ENCODE peak calls at places on chromosomes 2 and 18, in ten cellular contexts. P, L, X, O, A, M, S, Q, Z and I are unnamed samples.

GRCh38 chr2:58376592-58376991 is 135.5 kb upstream of the FANCL start:
- DNase-seq in P (no peak), L (no peak), X (no peak), O (peak; percentile 24), A (no peak), M (no peak), S (peak; percentile 2), Q (no peak), Z (no peak), I (no peak)

GRCh38 chr2:70962885-70963878 is 15.2 kb upstream of the ANKRD53 start:
- DNase-seq in P (no peak), L (no peak), X (no peak), O (no peak), A (no peak), M (peak; percentile 78), S (no peak), Q (no peak), Z (peak; percentile 53), I (peak; percentile 60)

GRCh38 chr2:86750240-86750839 is 30.2 kb downstream of the RMND5A start:
- DNase-seq in P (no peak), L (no peak), X (no peak), O (peak; percentile 15), A (no peak), M (no peak), S (no peak), Q (no peak), Z (no peak), I (no peak)

GRCh38 chr2:46547223-46548102 is 68.1 kb downstream of the TMEM247 start:
- DNase-seq in P (no peak), L (no peak), X (no peak), O (no peak), A (no peak), M (no peak), S (no peak), Q (peak; percentile 62), Z (peak; percentile 75), I (no peak)

GRCh38 chr2:215452725-215453124 is 16.9 kb upstream of the FN1 start:
- DNase-seq in P (no peak), L (no peak), X (no peak), O (no peak), A (no peak), M (no peak), S (no peak), Q (no peak), Z (no peak), I (no peak)

GRCh38 chr2:20307311-20307710 is 43.3 kb downstream of the PUM2 start:
- DNase-seq in P (no peak), L (no peak), X (no peak), O (no peak), A (no peak), M (no peak), S (no peak), Q (no peak), Z (no peak), I (no peak)

GRCh38 chr2:160224060-160224459 is 24.0 kb upstream of the ITGB6 start:
- DNase-seq in P (no peak), L (peak; percentile 80), X (peak; percentile 88), O (peak; percentile 98), A (no peak), M (no peak), S (peak; percentile 97), Q (peak; percentile 47), Z (no peak), I (no peak)

GRCh38 chr2:45285791-45286390 is 276.6 kb upstream of the SIX2 start:
- DNase-seq in P (no peak), L (no peak), X (no peak), O (peak; percentile 84), A (no peak), M (no peak), S (no peak), Q (no peak), Z (no peak), I (no peak)

GRCh38 chr18:56175309-56175708 is 463.1 kb downstream of the TXNL1 start:
- DNase-seq in P (no peak), L (no peak), X (no peak), O (no peak), A (no peak), M (no peak), S (no peak), Q (no peak), Z (no peak), I (no peak)

GRCh38 chr2:199131876-199132275 is 325.9 kb downstream of the SATB2 start:
- DNase-seq in P (no peak), L (no peak), X (no peak), O (no peak), A (no peak), M (no peak), S (no peak), Q (no peak), Z (no peak), I (no peak)

GRCh38 chr2:46066116-46066515 is 231.1 kb upstream of the EPAS1 start:
- DNase-seq in P (no peak), L (no peak), X (no peak), O (no peak), A (no peak), M (no peak), S (no peak), Q (no peak), Z (no peak), I (no peak)

GRCh38 chr2:36812196-36812595 is 115.7 kb downstream of the VIT start:
- DNase-seq in P (no peak), L (no peak), X (no peak), O (peak; percentile 12), A (no peak), M (no peak), S (no peak), Q (peak; percentile 11), Z (no peak), I (no peak)
- TF ChIP-seq CTCF in P (no peak), L (peak; percentile 43), X (no peak), O (peak; percentile 28), A (no peak), M (peak; percentile 14), S (no peak), Q (no peak), Z (no peak), I (no peak)

DNA sequence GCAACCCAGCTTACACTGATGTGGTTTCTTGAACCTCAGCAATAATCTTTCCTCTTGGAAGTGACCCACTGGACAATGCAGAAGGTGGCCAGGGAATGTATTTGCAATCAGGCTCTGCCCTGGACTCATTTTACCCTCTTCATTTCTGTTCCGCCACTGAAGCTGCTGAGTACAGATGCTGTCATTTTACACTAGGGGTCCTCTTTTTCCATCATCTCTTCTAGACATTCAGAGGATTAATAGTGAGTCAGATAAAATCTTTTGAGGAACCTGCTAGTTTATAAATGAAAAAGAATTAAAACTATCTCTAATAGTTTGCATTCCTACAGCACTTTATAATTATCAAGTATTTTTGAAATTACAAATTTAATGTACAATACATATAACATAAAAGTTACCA is 87.9 kb upstream of the PNPT1 start:
- DNase-seq in P (no peak), L (no peak), X (no peak), O (peak; percentile 5), A (no peak), M (no peak), S (no peak), Q (no peak), Z (no peak), I (no peak)
- TF ChIP-seq CTCF in P (no peak), L (no peak), X (no peak), O (no peak), A (no peak), M (no peak), S (no peak), Q (no peak), Z (no peak), I (no peak)

DNA sequence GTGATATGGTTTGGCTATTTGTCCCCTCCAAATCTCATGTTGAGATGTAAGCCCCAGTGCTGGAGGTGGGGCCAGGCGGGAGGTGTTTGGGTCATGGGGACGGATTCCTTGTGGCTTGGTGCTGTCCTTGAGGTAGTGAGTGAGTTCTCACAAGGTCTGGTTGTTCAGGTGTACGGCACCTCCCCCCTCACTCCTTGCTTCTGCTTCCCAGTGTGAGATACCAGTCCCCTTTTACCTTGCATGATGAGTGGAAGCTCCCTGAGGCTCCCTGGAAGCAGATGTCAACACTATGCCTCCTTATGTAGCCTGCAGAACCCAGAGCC is 232.6 kb downstream of the LDLRAD4 start:
- DNase-seq in P (no peak), L (no peak), X (no peak), O (no peak), A (no peak), M (no peak), S (no peak), Q (no peak), Z (peak; percentile 61), I (peak; percentile 40)
- TF ChIP-seq CTCF in P (no peak), L (no peak), X (no peak), O (no peak), A (no peak), M (no peak), S (no peak), Q (no peak), Z (no peak), I (no peak)

GRCh38 chr2:1248187-1248586 is 165.1 kb upstream of the TPO start:
- DNase-seq in P (no peak), L (no peak), X (no peak), O (no peak), A (no peak), M (no peak), S (no peak), Q (no peak), Z (no peak), I (no peak)

GRCh38 chr2:1246239-1246638 is 167.0 kb upstream of the TPO start:
- DNase-seq in P (no peak), L (no peak), X (no peak), O (no peak), A (no peak), M (no peak), S (no peak), Q (no peak), Z (no peak), I (no peak)

GRCh38 chr2:1251520-1251919 is 161.7 kb upstream of the TPO start:
- DNase-seq in P (no peak), L (no peak), X (no peak), O (no peak), A (no peak), M (no peak), S (no peak), Q (no peak), Z (no peak), I (no peak)

GRCh38 chr2:1253608-1254007 is 159.7 kb upstream of the TPO start:
- DNase-seq in P (no peak), L (no peak), X (no peak), O (no peak), A (no peak), M (no peak), S (no peak), Q (peak; percentile 8), Z (no peak), I (no peak)

DNA sequence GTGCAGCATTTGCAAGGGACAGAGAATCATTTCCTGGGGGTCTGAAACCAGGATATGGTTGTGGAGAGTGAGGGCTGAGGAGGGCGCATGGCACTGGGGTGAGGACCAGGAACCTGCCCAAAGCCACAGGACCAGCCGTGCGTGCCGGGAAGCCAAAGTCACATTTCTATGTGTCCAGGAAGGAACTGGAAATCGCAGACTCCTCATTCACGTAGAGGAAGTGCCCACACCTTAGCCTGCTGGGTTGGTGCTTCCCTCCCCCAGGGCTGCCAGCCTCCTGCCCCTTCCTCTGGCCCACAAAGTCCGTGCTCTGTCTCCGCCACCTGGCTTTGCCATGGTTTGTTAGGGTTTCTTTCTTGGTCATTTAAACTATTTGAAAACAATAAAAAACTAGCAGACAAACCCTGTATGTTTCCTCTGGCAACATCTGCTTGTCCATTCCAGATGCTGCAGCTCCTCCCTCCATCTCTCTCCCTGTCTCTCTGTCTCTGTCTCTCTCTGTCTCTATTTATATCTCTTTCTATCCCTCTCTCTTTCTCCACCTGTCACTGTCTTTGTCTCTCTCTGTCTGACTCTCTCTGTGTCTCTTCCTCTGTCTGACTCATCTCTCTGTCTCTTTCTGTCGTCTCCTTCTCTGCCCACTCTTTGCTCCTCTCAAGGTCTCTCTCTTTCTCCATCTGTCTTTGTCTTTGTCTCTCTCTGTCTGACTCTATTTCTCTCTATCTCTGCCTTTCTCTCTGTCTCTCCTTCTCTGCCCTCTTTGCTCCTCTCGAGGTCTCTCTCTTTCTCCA is 163.2 kb upstream of the TPO start:
- DNase-seq in P (no peak), L (no peak), X (no peak), O (no peak), A (no peak), M (no peak), S (no peak), Q (no peak), Z (no peak), I (no peak)
- TF ChIP-seq CTCF in P (no peak), L (no peak), X (no peak), O (no peak), A (no peak), M (no peak), S (no peak), Q (no peak), Z (no peak), I (no peak)